ENCODE peak calls at places on chromosomes 11 and 22, in five cellular contexts. V is neural progenitor cell; D is ovary; H is tibial artery; W is CD4-positive, CD25-positive, alpha-beta regulatory T cell. A is an unnamed sample.

GRCh38 chr11:76830639-76831312 is 29.9 kb upstream of the ACER3 start:
- DNase-seq in V (no peak), D (no peak), H (no peak), W (no peak), A (no peak)

GRCh38 chr22:41367039-41367679 is 14.6 kb upstream of the TEF start:
- DNase-seq in V (peak; percentile 70), D (peak; percentile 99), H (peak; percentile 99), W (no peak), A (no peak)

GRCh38 chr11:108016647-108017046 is 7.9 kb downstream of the CUL5 start:
- DNase-seq in V (no peak), D (no peak), H (no peak), W (no peak), A (no peak)

GRCh38 chr11:119673389-119674336 is 55.3 kb downstream of the NECTIN1 start:
- DNase-seq in V (no peak), D (no peak), H (no peak), W (no peak), A (no peak)

GRCh38 chr11:13717331-13717730 is 48.9 kb downstream of the FAR1 start:
- DNase-seq in V (no peak), D (no peak), H (no peak), W (no peak), A (no peak)

GRCh38 chr11:13931356-13931755 is 31.2 kb upstream of the SPON1 start:
- DNase-seq in V (no peak), D (no peak), H (no peak), W (no peak), A (no peak)

GRCh38 chr11:18749681-18750319 is 23.8 kb upstream of the IGSF22 start:
- DNase-seq in V (no peak), D (no peak), H (no peak), W (no peak), A (no peak)

GRCh38 chr22:31321421-31321820 is 24.7 kb downstream of the PATZ1 start:
- DNase-seq in V (no peak), D (no peak), H (no peak), W (no peak), A (no peak)

GRCh38 chr11:104682241-104682640 is 216.0 kb downstream of the CASP12 start:
- DNase-seq in V (no peak), D (no peak), H (no peak), W (no peak), A (no peak)

GRCh38 chr11:73288873-73289707 is 17.0 kb downstream of the P2RY6 start:
- DNase-seq in V (peak; percentile 88), D (peak; percentile 72), H (peak; percentile 86), W (peak; percentile 13), A (peak; percentile 30)

GRCh38 chr11:47891886-47892285 is 43.7 kb upstream of the NUP160 start:
- DNase-seq in V (no peak), D (no peak), H (no peak), W (no peak), A (no peak)

GRCh38 chr11:37449146-37449545 is 851.1 kb upstream of the RAG2 start:
- DNase-seq in V (peak; percentile 62), D (no peak), H (no peak), W (no peak), A (no peak)

GRCh38 chr11:27233654-27234042 is 129.4 kb downstream of the CCDC34 start:
- DNase-seq in V (no peak), D (no peak), H (no peak), W (no peak), A (no peak)
- H3K4me3 ChIP-seq in V (no peak overlapping the region), D (no peak overlapping the region), H (no peak overlapping the region), W (no peak overlapping the region), A (no peak overlapping the region)

DNA sequence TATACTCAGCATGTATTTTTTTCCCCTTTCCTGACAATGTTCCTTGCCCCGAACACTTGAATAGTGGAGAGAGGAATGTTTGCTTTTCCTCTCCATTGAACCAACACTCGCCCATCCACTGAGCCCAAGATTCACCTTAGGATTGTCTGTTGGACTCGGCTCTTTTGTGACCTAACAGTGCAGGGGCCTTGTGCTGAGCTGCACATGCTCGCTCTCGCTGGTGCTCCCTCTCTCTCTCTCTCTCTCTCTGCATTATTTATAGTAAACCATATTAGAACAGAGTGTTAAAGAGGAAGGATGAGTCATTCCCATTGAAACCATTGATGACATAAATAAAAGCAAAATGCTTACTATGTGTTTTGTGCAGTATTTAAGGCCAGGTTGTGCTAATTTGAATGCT is 20.7 kb downstream of the ZBTB16 start:
- DNase-seq in V (no peak), D (no peak), H (no peak), W (no peak), A (no peak)
- H3K4me1 ChIP-seq in V (peaks cover 82% of the 10 kb centered on the region), D (peaks cover 50% of the 10 kb centered on the region), H (peaks cover 100% of the 10 kb centered on the region), W (peaks cover 18% of the 10 kb centered on the region), A (peaks cover 27% of the 10 kb centered on the region)

DNA sequence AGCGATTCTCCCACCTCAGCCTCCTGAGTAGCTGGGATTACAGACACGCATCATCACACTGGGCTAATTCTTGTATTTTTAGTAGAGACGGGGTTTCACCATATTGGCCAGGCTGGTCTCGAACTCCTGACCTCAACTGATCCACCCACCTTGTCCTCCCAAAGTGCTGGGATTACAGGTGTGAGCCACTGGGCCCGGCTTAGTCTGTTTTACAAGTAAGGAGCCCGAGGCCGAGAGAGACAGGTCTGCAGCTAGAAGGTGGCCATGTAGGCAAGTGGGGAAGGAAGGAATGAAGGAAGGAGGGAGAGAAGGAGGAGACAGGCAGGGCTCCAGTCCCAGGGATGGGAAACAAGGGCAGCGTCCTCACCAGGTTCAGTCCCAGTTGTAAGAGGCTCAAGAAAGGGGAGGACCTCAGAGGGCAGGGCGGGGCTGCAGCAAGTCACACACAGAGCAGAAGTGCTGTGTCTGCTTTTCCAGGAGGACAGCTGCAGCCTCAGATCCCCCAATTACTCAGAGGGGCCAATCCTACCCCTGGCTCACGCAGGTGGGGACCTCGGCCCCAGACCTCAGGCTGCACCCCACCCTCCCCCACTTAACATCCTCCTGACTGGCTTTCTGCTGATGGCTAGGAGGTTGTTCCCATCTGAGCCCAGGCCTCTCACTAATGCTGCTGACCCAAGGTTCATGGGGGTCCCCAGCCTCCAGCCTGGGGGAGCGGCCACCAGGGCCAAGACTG is 53.8 kb upstream of the PRR5 start:
- DNase-seq in V (no peak), D (no peak), H (peak; percentile 56), W (no peak), A (no peak)
- H3K27ac ChIP-seq in V (no peak overlapping the region), D (no peak overlapping the region), H (no peak overlapping the region), W (no peak overlapping the region), A (no peak overlapping the region)

DNA sequence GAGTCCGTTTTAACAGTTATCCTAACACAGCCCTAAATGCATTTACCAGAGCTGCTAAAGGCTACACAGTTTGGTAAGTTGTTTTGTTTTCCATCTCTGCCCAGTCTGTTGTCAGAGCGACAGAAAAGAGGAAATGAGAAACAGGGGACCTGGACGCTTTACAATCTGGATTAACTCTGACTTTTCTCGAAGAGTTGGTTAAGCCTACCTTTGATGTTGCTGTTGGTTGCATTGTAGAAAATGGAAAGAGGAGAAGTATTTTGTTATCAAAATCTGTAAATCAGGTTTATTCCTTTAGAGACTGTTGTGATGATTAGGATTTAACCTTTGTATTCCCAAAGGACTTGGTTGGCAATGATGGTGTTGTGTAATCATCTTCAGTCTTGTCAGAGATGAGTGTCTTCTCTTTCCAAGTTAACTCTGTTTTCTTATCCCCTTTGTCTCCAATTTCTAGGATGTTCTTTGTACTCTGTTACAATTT is 471 bp downstream of the ANGPTL5 start:
- DNase-seq in V (peak; percentile 29), D (no peak), H (no peak), W (no peak), A (no peak)
- H3K4me3 ChIP-seq in V (peak overlapping the region; percentile 71), D (peak overlapping the region; percentile 86), H (peak overlapping the region; percentile 56), W (peak overlapping the region; percentile 83), A (peak overlapping the region; percentile 78)

A was measured in naive thymus-derived CD4-positive, alpha-beta T cell.